ENCODE peak calls at places on chromosome 21, in seven cellular contexts. One of them, this sample, is unnamed.

GRCh38 chr21:36858320-36858957 is 108.0 kb downstream of the HLCS start:
- DNase-seq in keratinocyte: no peak
- DNase-seq in lower lobe of right lung: no peak
- DNase-seq in gastrocnemius medialis: no peak
- DNase-seq in fibroblast of pulmonary artery: no peak
- DNase-seq in left ventricle myocardium inferior: no peak
- DNase-seq in HFF-Myc: no peak
- DNase-seq in this sample: no peak

GRCh38 chr21:28257276-28257675 is 735.4 kb downstream of the LTN1 start:
- DNase-seq in keratinocyte: no peak
- DNase-seq in lower lobe of right lung: no peak
- DNase-seq in gastrocnemius medialis: no peak
- DNase-seq in fibroblast of pulmonary artery: peak; percentile 83
- DNase-seq in left ventricle myocardium inferior: no peak
- DNase-seq in HFF-Myc: no peak
- DNase-seq in this sample: no peak

GRCh38 chr21:41668051-41668541 is 98.8 kb downstream of the RIPK4 start:
- DNase-seq in keratinocyte: no peak
- DNase-seq in lower lobe of right lung: no peak
- DNase-seq in gastrocnemius medialis: no peak
- DNase-seq in fibroblast of pulmonary artery: no peak
- DNase-seq in left ventricle myocardium inferior: no peak
- DNase-seq in HFF-Myc: no peak
- DNase-seq in this sample: no peak

GRCh38 chr21:26437326-26438009 is 135.6 kb downstream of the CYYR1 start:
- DNase-seq in keratinocyte: no peak
- DNase-seq in lower lobe of right lung: no peak
- DNase-seq in gastrocnemius medialis: no peak
- DNase-seq in fibroblast of pulmonary artery: peak; percentile 28
- DNase-seq in left ventricle myocardium inferior: no peak
- DNase-seq in HFF-Myc: no peak
- DNase-seq in this sample: no peak

GRCh38 chr21:28833181-28833580 is 159.5 kb downstream of the LTN1 start:
- DNase-seq in keratinocyte: no peak
- DNase-seq in lower lobe of right lung: no peak
- DNase-seq in gastrocnemius medialis: no peak
- DNase-seq in fibroblast of pulmonary artery: no peak
- DNase-seq in left ventricle myocardium inferior: no peak
- DNase-seq in HFF-Myc: no peak
- DNase-seq in this sample: no peak

GRCh38 chr21:39525129-39525528 is 73.4 kb downstream of the SH3BGR start:
- DNase-seq in keratinocyte: no peak
- DNase-seq in lower lobe of right lung: peak; percentile 75
- DNase-seq in gastrocnemius medialis: peak; percentile 77
- DNase-seq in fibroblast of pulmonary artery: no peak
- DNase-seq in left ventricle myocardium inferior: peak; percentile 42
- DNase-seq in HFF-Myc: no peak
- DNase-seq in this sample: no peak

GRCh38 chr21:43287974-43288755 is 119.4 kb downstream of the CRYAA start:
- DNase-seq in keratinocyte: no peak
- DNase-seq in lower lobe of right lung: peak; percentile 65
- DNase-seq in gastrocnemius medialis: no peak
- DNase-seq in fibroblast of pulmonary artery: no peak
- DNase-seq in left ventricle myocardium inferior: no peak
- DNase-seq in HFF-Myc: no peak
- DNase-seq in this sample: no peak

GRCh38 chr21:36747815-36748381 is 49.0 kb downstream of the SIM2 start:
- DNase-seq in keratinocyte: no peak
- DNase-seq in lower lobe of right lung: no peak
- DNase-seq in gastrocnemius medialis: no peak
- DNase-seq in fibroblast of pulmonary artery: peak; percentile 42
- DNase-seq in left ventricle myocardium inferior: peak; percentile 62
- DNase-seq in HFF-Myc: no peak
- DNase-seq in this sample: no peak

GRCh38 chr21:31554511-31555022 is 104.9 kb upstream of the SOD1 start:
- DNase-seq in keratinocyte: no peak
- DNase-seq in lower lobe of right lung: no peak
- DNase-seq in gastrocnemius medialis: no peak
- DNase-seq in fibroblast of pulmonary artery: peak; percentile 54
- DNase-seq in left ventricle myocardium inferior: no peak
- DNase-seq in HFF-Myc: no peak
- DNase-seq in this sample: no peak

GRCh38 chr21:38234395-38235142 is 22.2 kb upstream of the KCNJ15 start:
- DNase-seq in keratinocyte: peak; percentile 75
- DNase-seq in lower lobe of right lung: no peak
- DNase-seq in gastrocnemius medialis: no peak
- DNase-seq in fibroblast of pulmonary artery: no peak
- DNase-seq in left ventricle myocardium inferior: no peak
- DNase-seq in HFF-Myc: no peak
- DNase-seq in this sample: no peak

GRCh38 chr21:36703626-36704280 is 4.8 kb downstream of the SIM2 start:
- DNase-seq in keratinocyte: no peak
- DNase-seq in lower lobe of right lung: no peak
- DNase-seq in gastrocnemius medialis: no peak
- DNase-seq in fibroblast of pulmonary artery: no peak
- DNase-seq in left ventricle myocardium inferior: no peak
- DNase-seq in HFF-Myc: no peak
- DNase-seq in this sample: no peak

GRCh38 chr21:17780539-17780938 is 38.6 kb downstream of the C21orf91 start:
- DNase-seq in keratinocyte: peak; percentile 11
- DNase-seq in lower lobe of right lung: no peak
- DNase-seq in gastrocnemius medialis: no peak
- DNase-seq in fibroblast of pulmonary artery: no peak
- DNase-seq in left ventricle myocardium inferior: no peak
- DNase-seq in HFF-Myc: no peak
- DNase-seq in this sample: no peak

GRCh38 chr21:17903029-17903806 is 84.1 kb upstream of the C21orf91 start:
- DNase-seq in keratinocyte: no peak
- DNase-seq in lower lobe of right lung: no peak
- DNase-seq in gastrocnemius medialis: no peak
- DNase-seq in fibroblast of pulmonary artery: peak; percentile 65
- DNase-seq in left ventricle myocardium inferior: no peak
- DNase-seq in HFF-Myc: no peak
- DNase-seq in this sample: no peak

GRCh38 chr21:31173881-31174555 is 135.7 kb upstream of the KRTAP19-8 start:
- DNase-seq in keratinocyte: no peak
- DNase-seq in lower lobe of right lung: peak; percentile 61
- DNase-seq in gastrocnemius medialis: no peak
- DNase-seq in fibroblast of pulmonary artery: no peak
- DNase-seq in left ventricle myocardium inferior: peak; percentile 38
- DNase-seq in HFF-Myc: no peak
- DNase-seq in this sample: peak; percentile 64

GRCh38 chr21:37449302-37449937 is 82.8 kb downstream of the DYRK1A start:
- DNase-seq in keratinocyte: no peak
- DNase-seq in lower lobe of right lung: no peak
- DNase-seq in gastrocnemius medialis: no peak
- DNase-seq in fibroblast of pulmonary artery: no peak
- DNase-seq in left ventricle myocardium inferior: no peak
- DNase-seq in HFF-Myc: no peak
- DNase-seq in this sample: no peak

GRCh38 chr21:42214081-42214750 is 4.7 kb upstream of the ABCG1 start:
- DNase-seq in keratinocyte: no peak
- DNase-seq in lower lobe of right lung: no peak
- DNase-seq in gastrocnemius medialis: no peak
- DNase-seq in fibroblast of pulmonary artery: no peak
- DNase-seq in left ventricle myocardium inferior: no peak
- DNase-seq in HFF-Myc: no peak
- DNase-seq in this sample: no peak

GRCh38 chr21:36584980-36585940 is 105.3 kb upstream of the CLDN14 start:
- DNase-seq in keratinocyte: no peak
- DNase-seq in lower lobe of right lung: no peak
- DNase-seq in gastrocnemius medialis: no peak
- DNase-seq in fibroblast of pulmonary artery: no peak
- DNase-seq in left ventricle myocardium inferior: no peak
- DNase-seq in HFF-Myc: no peak
- DNase-seq in this sample: no peak

GRCh38 chr21:35210093-35210492 is 161.0 kb upstream of the RUNX1 start:
- DNase-seq in keratinocyte: no peak
- DNase-seq in lower lobe of right lung: no peak
- DNase-seq in gastrocnemius medialis: no peak
- DNase-seq in fibroblast of pulmonary artery: no peak
- DNase-seq in left ventricle myocardium inferior: no peak
- DNase-seq in HFF-Myc: no peak
- DNase-seq in this sample: no peak

GRCh38 chr21:41387824-41388223 is 26.0 kb downstream of the MX2 start:
- DNase-seq in keratinocyte: no peak
- DNase-seq in lower lobe of right lung: no peak
- DNase-seq in gastrocnemius medialis: no peak
- DNase-seq in fibroblast of pulmonary artery: no peak
- DNase-seq in left ventricle myocardium inferior: no peak
- DNase-seq in HFF-Myc: no peak
- DNase-seq in this sample: no peak

GRCh38 chr21:41933259-41934079 is 20.3 kb downstream of the C2CD2 start:
- DNase-seq in keratinocyte: no peak
- DNase-seq in lower lobe of right lung: no peak
- DNase-seq in gastrocnemius medialis: no peak
- DNase-seq in fibroblast of pulmonary artery: peak; percentile 74
- DNase-seq in left ventricle myocardium inferior: no peak
- DNase-seq in HFF-Myc: no peak
- DNase-seq in this sample: no peak

GRCh38 chr21:21547368-21547953 is 549.3 kb downstream of the NCAM2 start:
- DNase-seq in keratinocyte: no peak
- DNase-seq in lower lobe of right lung: no peak
- DNase-seq in gastrocnemius medialis: no peak
- DNase-seq in fibroblast of pulmonary artery: peak; percentile 11
- DNase-seq in left ventricle myocardium inferior: no peak
- DNase-seq in HFF-Myc: no peak
- DNase-seq in this sample: no peak

DNA sequence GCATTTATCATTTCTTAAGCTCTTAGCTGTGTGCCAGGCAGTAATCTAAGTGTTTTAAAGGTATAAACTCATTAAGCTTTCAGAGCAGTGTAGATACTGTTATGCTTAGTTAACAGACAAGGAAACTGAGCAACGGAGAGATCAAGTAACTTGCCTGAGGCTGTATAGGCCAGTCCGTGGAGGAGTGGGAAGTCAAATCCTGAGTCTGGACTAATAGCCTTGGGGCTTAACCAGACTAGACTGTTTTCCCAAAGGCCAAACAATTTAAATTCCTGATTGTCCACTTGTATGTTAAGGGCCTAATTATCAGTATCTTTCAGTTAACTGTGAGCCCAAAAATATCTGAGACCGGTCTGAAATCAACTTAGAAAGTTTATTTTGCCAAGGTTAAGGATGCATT is 2.6 kb downstream of the IFNAR1 start:
- DNase-seq in keratinocyte: no peak
- DNase-seq in lower lobe of right lung: no peak
- DNase-seq in gastrocnemius medialis: no peak
- DNase-seq in fibroblast of pulmonary artery: no peak
- DNase-seq in left ventricle myocardium inferior: no peak
- DNase-seq in HFF-Myc: no peak
- DNase-seq in this sample: no peak
- H3K4me3 ChIP-seq in keratinocyte: no peak overlapping the region
- H3K4me3 ChIP-seq in lower lobe of right lung: no peak overlapping the region
- H3K4me3 ChIP-seq in gastrocnemius medialis: no peak overlapping the region
- H3K4me3 ChIP-seq in fibroblast of pulmonary artery: no peak overlapping the region
- H3K4me3 ChIP-seq in left ventricle myocardium inferior: no peak overlapping the region
- H3K4me3 ChIP-seq in HFF-Myc: no peak overlapping the region
- H3K4me3 ChIP-seq in this sample: no peak overlapping the region

GRCh38 chr21:14522689-14523088 is 23.4 kb downstream of the SAMSN1 start:
- DNase-seq in keratinocyte: no peak
- DNase-seq in lower lobe of right lung: no peak
- DNase-seq in gastrocnemius medialis: no peak
- DNase-seq in fibroblast of pulmonary artery: no peak
- DNase-seq in left ventricle myocardium inferior: no peak
- DNase-seq in HFF-Myc: no peak
- DNase-seq in this sample: no peak
- H3K4me3 ChIP-seq in keratinocyte: no peak overlapping the region
- H3K4me3 ChIP-seq in lower lobe of right lung: peak overlapping the region; percentile 25
- H3K4me3 ChIP-seq in gastrocnemius medialis: no peak overlapping the region
- H3K4me3 ChIP-seq in fibroblast of pulmonary artery: no peak overlapping the region
- H3K4me3 ChIP-seq in left ventricle myocardium inferior: no peak overlapping the region
- H3K4me3 ChIP-seq in HFF-Myc: no peak overlapping the region
- H3K4me3 ChIP-seq in this sample: no peak overlapping the region

DNA sequence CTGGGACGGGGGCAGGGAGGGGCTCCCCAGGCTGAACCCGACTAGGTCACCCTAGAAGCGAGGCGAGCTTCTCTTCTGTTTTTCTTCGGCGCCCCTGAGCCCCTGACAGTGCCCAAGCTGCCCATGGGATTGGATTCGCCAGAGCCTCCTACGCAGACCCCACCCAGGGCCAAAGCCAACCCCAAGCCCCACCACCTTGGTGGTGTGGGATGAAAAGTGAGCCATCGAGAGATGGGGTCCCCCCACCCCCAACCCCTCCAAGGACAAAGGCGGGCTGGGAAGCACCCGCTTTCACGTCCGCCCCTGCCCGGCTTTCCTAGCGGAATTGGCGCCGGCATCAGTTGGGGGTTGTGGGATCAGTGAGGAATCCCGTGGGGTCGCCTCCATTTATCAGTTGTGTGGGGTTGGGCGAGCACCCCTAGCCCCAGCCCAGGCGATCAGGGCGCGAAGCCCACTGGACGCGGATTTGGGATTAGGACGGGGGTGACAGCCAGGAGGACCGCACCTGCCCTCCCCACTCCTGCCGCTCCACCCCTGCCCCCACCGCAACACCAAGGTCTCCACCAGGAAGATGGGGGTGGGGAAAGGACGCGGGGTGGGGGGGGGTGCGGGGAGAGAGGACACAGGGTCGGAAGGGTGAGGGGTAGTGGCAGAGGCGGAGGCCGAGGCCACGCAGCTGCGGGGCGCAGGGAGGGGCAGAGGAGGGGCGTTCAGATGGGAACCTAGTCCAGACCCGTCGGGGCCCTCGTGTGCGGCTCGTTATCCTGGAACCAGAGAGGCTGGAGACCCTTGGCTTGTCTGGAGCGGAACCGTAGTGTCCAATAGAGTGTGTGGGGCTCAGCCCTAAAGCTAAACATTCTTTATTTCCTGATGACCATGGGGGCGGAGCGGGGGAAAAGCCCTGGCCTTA is 4.4 kb downstream of the TSPEAR start:
- DNase-seq in keratinocyte: no peak
- DNase-seq in lower lobe of right lung: no peak
- DNase-seq in gastrocnemius medialis: no peak
- DNase-seq in fibroblast of pulmonary artery: no peak
- DNase-seq in left ventricle myocardium inferior: no peak
- DNase-seq in HFF-Myc: no peak
- DNase-seq in this sample: peak; percentile 46
- H3K4me3 ChIP-seq in keratinocyte: no peak overlapping the region
- H3K4me3 ChIP-seq in lower lobe of right lung: no peak overlapping the region
- H3K4me3 ChIP-seq in gastrocnemius medialis: no peak overlapping the region
- H3K4me3 ChIP-seq in fibroblast of pulmonary artery: no peak overlapping the region
- H3K4me3 ChIP-seq in left ventricle myocardium inferior: no peak overlapping the region
- H3K4me3 ChIP-seq in HFF-Myc: no peak overlapping the region
- H3K4me3 ChIP-seq in this sample: no peak overlapping the region

DNA sequence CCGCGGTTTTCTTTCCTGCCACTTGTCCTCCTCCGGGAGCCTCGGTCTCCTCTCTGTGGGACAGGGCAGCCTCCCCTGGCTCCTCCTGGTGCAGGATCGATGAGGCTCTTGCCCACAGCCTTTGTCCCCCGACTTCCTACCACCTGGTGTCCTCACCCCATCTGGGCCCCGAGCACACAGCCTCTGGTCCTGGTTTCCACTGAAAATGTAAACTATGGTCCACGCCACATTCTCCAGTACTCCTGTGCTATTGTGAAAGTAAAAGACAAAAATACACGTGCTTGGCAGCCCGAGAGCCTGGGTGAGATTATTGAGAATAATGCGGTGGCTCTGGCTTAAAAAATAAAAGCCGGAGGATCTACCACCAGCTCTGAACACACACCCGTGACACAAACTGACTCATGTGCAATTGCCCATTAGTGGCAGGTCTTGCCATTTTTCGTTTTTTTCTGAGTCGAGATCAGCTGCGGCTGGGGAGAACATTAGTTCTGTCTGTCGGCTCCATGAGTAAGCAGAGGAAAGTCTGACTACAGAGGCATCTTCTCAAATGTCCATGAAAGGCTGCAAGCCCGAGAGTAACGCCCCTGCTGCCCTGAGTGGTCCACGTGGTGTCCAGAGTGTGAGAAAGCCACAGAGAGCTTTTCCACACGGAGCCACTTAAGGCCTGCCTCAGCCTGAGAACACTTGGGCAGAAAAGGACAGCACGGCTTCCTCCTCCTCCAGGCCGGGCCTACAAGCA is 5.7 kb upstream of the COL6A2 start:
- DNase-seq in keratinocyte: no peak
- DNase-seq in lower lobe of right lung: no peak
- DNase-seq in gastrocnemius medialis: peak; percentile 51
- DNase-seq in fibroblast of pulmonary artery: peak; percentile 67
- DNase-seq in left ventricle myocardium inferior: peak; percentile 60
- DNase-seq in HFF-Myc: peak; percentile 89
- DNase-seq in this sample: peak; percentile 92
- H3K4me3 ChIP-seq in keratinocyte: no peak overlapping the region
- H3K4me3 ChIP-seq in lower lobe of right lung: no peak overlapping the region
- H3K4me3 ChIP-seq in gastrocnemius medialis: peak overlapping the region; percentile 34
- H3K4me3 ChIP-seq in fibroblast of pulmonary artery: no peak overlapping the region
- H3K4me3 ChIP-seq in left ventricle myocardium inferior: no peak overlapping the region
- H3K4me3 ChIP-seq in HFF-Myc: peak overlapping the region; percentile 11
- H3K4me3 ChIP-seq in this sample: no peak overlapping the region

This sample was measured in aorta.